ENCODE peak calls at places on chromosomes 4 and X, in nine cellular contexts. B is renal cortical epithelial cell; K is amniotic stem cell; F is nephron progenitor cell; V is NCI-H2171 treated with DMSO at 0.1 percent for 48 hours; X is naive thymus-derived CD8-positive, alpha-beta T cell; L is Right ventricle myocardium superior; I is bronchial epithelial cell; J is hypothalamus. H is an unnamed sample.

GRCh38 chr4:186789671-186790070 is 66.0 kb upstream of the FAT1 start:
- DNase-seq in I (peak), F (no peak), L (no peak), B (no peak), J (no peak), K (no peak), X (no peak), V (no peak), H (no peak)

GRCh38 chrX:125137521-125137920 is 182.2 kb upstream of the TEX13C start:
- DNase-seq in V (no peak), X (no peak), K (no peak), J (no peak), I (no peak), L (no peak), B (no peak), F (no peak), H (no peak)

GRCh38 chrX:45472968-45473367 is 272.3 kb upstream of the DIPK2B start:
- DNase-seq in I (peak), F (no peak), B (no peak), V (no peak), X (no peak), J (no peak), L (no peak), K (peak), H (no peak)

GRCh38 chr4:163606885-163607284 is 112.4 kb downstream of the TMA16 start:
- DNase-seq in I (no peak), F (no peak), X (no peak), V (no peak), K (no peak), L (no peak), J (no peak), B (no peak), H (no peak)

GRCh38 chr4:128241425-128241913 is 46.1 kb downstream of the PGRMC2 start:
- DNase-seq in K (peak), V (peak), L (no peak), J (no peak), I (peak), B (peak), F (no peak), X (no peak), H (peak)

GRCh38 chr4:71133491-71133890 is 140.0 kb downstream of the DCK start:
- DNase-seq in X (no peak), J (no peak), L (no peak), K (no peak), I (no peak), B (no peak), F (no peak), V (no peak), H (no peak)

GRCh38 chr4:26061248-26061986 is 147.4 kb downstream of the SMIM20 start:
- DNase-seq in B (peak), J (no peak), F (peak), K (no peak), I (peak), X (no peak), L (no peak), V (no peak), H (peak)

GRCh38 chr4:166014411-166014810 is 141.4 kb downstream of the TLL1 start:
- DNase-seq in F (no peak), J (no peak), B (peak), X (no peak), I (peak), V (no peak), L (no peak), K (no peak), H (no peak)

GRCh38 chr4:68162196-68162595 is 32.5 kb upstream of the TMPRSS11F start:
- DNase-seq in K (no peak), F (no peak), X (no peak), V (no peak), L (no peak), J (no peak), B (peak), I (no peak), H (no peak)

GRCh38 chrX:17046478-17047097 is 100.1 kb downstream of the REPS2 start:
- DNase-seq in X (peak), B (peak), I (peak), K (peak), F (peak), L (peak), J (no peak), V (peak), H (peak)